ENCODE peak calls at places on chromosomes 13 and 19, in five cellular contexts. B is left ventricle myocardium inferior, A is hepatocyte, V is ascending aorta, D is endothelial cell of umbilical vein. J is an unnamed sample.

GRCh38 chr13:45367358-45367757 is 26.4 kb upstream of the TPT1 start:
- DNase-seq in B (peak), D (peak), A (peak), V (peak), J (peak)

GRCh38 chr19:953501-954271 is 27.9 kb downstream of the ARID3A start:
- DNase-seq in D (no peak), A (peak), V (no peak), B (no peak), J (no peak)

GRCh38 chr19:6100284-6100915 is 9.9 kb downstream of the RFX2 start:
- DNase-seq in V (no peak), B (no peak), A (no peak), D (peak), J (peak)

GRCh38 chr19:11268783-11269267 is 6.5 kb upstream of the DOCK6 start:
- DNase-seq in A (no peak), D (peak), B (peak), V (no peak), J (no peak)

GRCh38 chr19:42402376-42403116 is 12.4 kb upstream of the CNFN start:
- DNase-seq in V (no peak), B (no peak), A (no peak), D (no peak), J (no peak)

GRCh38 chr13:42883771-42884170 is 102.4 kb downstream of the FAM216B start:
- DNase-seq in A (peak), D (peak), V (no peak), B (no peak), J (no peak)

GRCh38 chr19:9808855-9809646 is 9.8 kb downstream of the FBXL12 start:
- DNase-seq in V (no peak), A (no peak), B (no peak), D (no peak), J (no peak)

GRCh38 chr19:4454952-4455738 is 2.4 kb downstream of the UBXN6 start:
- DNase-seq in V (no peak), B (no peak), D (no peak), A (peak), J (no peak)

GRCh38 chr19:47094557-47095517 is 18.7 kb downstream of the ZC3H4 start:
- DNase-seq in A (peak), V (no peak), B (no peak), D (no peak), J (no peak)

GRCh38 chr19:37654118-37654517 is 1.1 kb downstream of the ZFP30 start:
- DNase-seq in D (no peak), B (no peak), A (no peak), V (no peak), J (no peak)

GRCh38 chr13:31031482-31031881 is 99.0 kb downstream of the TEX26 start:
- DNase-seq in B (no peak), V (no peak), D (no peak), A (no peak), J (no peak)

GRCh38 chr13:83503424-83503823 is 378.9 kb downstream of the SLITRK1 start:
- DNase-seq in A (no peak), V (no peak), B (no peak), D (no peak), J (no peak)

GRCh38 chr19:344625-345319 is at the start of gene MIER2:
- DNase-seq in D (peak), V (peak), A (peak), B (peak), J (peak)

GRCh38 chr13:20528451-20528850 is 2.8 kb upstream of the CRYL1 start:
- DNase-seq in V (no peak), B (no peak), D (no peak), A (no peak), J (no peak)

GRCh38 chr19:38304866-38305429 is 897 bp downstream of the C19orf33 start:
- DNase-seq in D (peak), B (peak), A (peak), V (no peak), J (no peak)

GRCh38 chr19:16258440-16258903 is 60.8 kb downstream of the AP1M1 start:
- DNase-seq in B (peak), V (peak), A (no peak), D (peak), J (no peak)

GRCh38 chr19:34479396-34479795 is 2.2 kb upstream of the WTIP start:
- DNase-seq in A (no peak), B (no peak), V (no peak), D (no peak), J (no peak)

GRCh38 chr19:19110410-19111137 is 27.7 kb downstream of the TMEM161A start:
- DNase-seq in B (no peak), D (peak), A (no peak), V (no peak), J (no peak)

GRCh38 chr19:8617984-8618383 is 7.5 kb upstream of the ADAMTS10 start:
- DNase-seq in V (no peak), A (no peak), B (no peak), D (no peak), J (no peak)

GRCh38 chr19:2084993-2085720 is 11.0 kb downstream of the MOB3A start:
- DNase-seq in V (peak), B (peak), A (no peak), D (peak), J (peak)

GRCh38 chr19:14383898-14384669 is 2.8 kb downstream of the ADGRE5 start:
- DNase-seq in A (no peak), B (no peak), V (no peak), D (no peak), J (peak)

GRCh38 chr19:40216777-40217026 is 1.5 kb downstream of the TTC9B start:
- DNase-seq in V (no peak), B (no peak), A (no peak), D (no peak), J (no peak)

GRCh38 chr19:589693-590395 is at the start of gene HCN2:
- DNase-seq in V (no peak), D (no peak), A (no peak), B (no peak), J (no peak)

GRCh38 chr13:40777166-40777956 is 6.4 kb upstream of the MRPS31 start:
- DNase-seq in D (peak), A (peak), V (no peak), B (no peak), J (no peak)

GRCh38 chr13:23699271-23699670 is 129.1 kb downstream of the TNFRSF19 start:
- DNase-seq in B (no peak), V (no peak), D (no peak), A (no peak), J (no peak)

GRCh38 chr13:89695343-89696257 is 1651.9 kb upstream of the MIR17HG start:
- DNase-seq in B (no peak), A (peak), V (no peak), D (peak), J (no peak)

GRCh38 chr13:31045621-31046081 is 113.2 kb downstream of the TEX26 start:
- DNase-seq in V (peak), D (peak), A (peak), B (no peak), J (no peak)

GRCh38 chr19:6705931-6706632 is 14.4 kb downstream of the C3 start:
- DNase-seq in D (no peak), A (no peak), V (no peak), B (no peak), J (no peak)

GRCh38 chr19:16880884-16881554 is 7.8 kb upstream of the F2RL3 start:
- DNase-seq in A (no peak), D (no peak), V (no peak), B (no peak), J (no peak)

GRCh38 chr19:33675501-33676124 is 53.9 kb downstream of the CHST8 start:
- DNase-seq in D (no peak), V (no peak), B (no peak), A (peak), J (no peak)

GRCh38 chr19:3547301-3547731 is 8.3 kb downstream of the TEKTIP1 start:
- DNase-seq in V (no peak), A (no peak), D (no peak), B (no peak), J (no peak)

GRCh38 chr13:38045278-38046048 is 175.9 kb upstream of the TRPC4 start:
- DNase-seq in B (no peak), D (peak), V (no peak), A (peak), J (no peak)

GRCh38 chr19:1255186-1256161 is 7.1 kb downstream of the MIDN start:
- DNase-seq in D (no peak), A (no peak), V (no peak), B (no peak), J (no peak)

GRCh38 chr13:100818706-100819105 is 144.1 kb upstream of the TMTC4 start:
- DNase-seq in A (no peak), V (no peak), B (no peak), D (no peak), J (no peak)

GRCh38 chr19:31111741-31112140 is 237.5 kb downstream of the TSHZ3 start:
- DNase-seq in V (no peak), A (no peak), B (no peak), D (no peak), J (no peak)

GRCh38 chr19:13637664-13638063 is 126.7 kb upstream of the MRI1 start:
- DNase-seq in B (no peak), A (no peak), D (no peak), V (no peak), J (no peak)

GRCh38 chr19:3225677-3226093 is 1.2 kb downstream of the CELF5 start:
- DNase-seq in A (no peak), D (no peak), V (no peak), B (no peak), J (no peak)

GRCh38 chr19:493391-494170 is 2.7 kb upstream of the MADCAM1 start:
- DNase-seq in A (peak), B (no peak), V (no peak), D (no peak), J (no peak)

GRCh38 chr19:57103573-57104277 is 16.1 kb upstream of the USP29 start:
- DNase-seq in V (no peak), A (peak), B (peak), D (peak), J (peak)

GRCh38 chr13:34356686-34357434 is 538.9 kb downstream of the RFC3 start:
- DNase-seq in V (no peak), A (no peak), B (no peak), D (peak), J (no peak)

DNA sequence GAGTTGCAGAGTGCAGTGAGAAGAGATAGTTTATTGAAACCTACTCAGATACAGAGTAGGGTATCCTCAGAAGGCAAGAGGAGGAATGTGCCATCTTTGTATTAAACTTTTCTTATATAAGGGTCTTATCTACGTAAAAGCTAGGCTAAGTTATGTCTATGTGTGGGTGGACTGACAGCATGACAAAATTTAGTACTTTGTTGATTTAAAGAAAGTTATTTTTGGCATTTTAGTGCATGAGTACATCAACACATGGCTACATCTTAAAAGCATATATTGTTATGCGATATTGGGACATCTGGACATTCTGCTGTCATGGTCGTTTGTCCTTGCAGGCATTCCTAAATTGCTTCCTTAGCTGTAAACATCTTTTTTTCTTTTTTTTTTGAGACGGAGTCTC is 19.0 kb upstream of the ATP8A2 start:
- DNase-seq in B (no peak), D (no peak), A (no peak), V (no peak), J (no peak)
- TF ChIP-seq CTCF in B (no peak), D (no peak), A (no peak), V (no peak), J (no peak)

DNA sequence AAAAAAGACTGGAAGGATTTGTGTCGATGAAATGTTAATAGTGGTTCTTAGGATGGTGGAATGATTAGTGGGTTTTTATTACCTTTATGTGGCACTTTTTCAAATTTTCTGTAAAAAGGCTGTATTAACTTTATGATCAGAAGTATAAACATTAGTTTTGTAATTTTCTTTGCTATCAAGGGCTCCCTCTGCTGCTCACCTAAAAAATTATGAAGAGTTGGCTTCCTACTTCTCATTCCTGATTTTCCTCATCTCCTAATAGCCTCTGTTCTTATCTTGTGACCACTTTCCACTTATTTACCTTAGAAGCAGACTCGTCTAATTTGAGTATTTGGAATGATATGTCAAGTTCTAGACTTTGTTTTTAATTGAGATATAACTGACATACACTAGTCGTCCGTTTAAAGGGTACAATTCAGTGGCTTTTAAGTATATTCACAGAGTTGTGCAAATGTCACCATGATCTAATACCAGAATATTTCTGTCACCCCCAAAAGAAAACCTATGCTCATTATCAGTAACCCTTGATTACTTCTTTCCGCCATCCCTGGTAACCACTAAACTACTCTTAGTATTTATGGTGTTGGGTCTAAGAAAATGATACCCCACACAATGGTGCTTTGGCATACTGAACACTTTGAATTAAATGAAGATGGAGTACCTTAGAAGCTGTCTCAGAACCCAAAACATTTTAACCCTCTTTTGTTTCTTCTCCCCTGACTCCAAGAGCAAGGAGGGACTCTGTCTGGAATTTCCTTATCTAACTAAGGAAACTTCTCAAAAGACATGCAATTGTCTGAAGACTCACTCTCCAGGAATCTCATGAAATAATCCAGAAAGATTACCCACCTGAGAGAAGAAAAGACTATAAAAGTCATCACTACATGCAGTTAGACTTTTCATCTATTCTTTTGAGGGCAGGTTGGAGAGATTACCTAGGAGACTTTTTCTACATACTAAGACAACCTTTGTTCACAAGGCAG is 311.3 kb downstream of the DLEU7 start:
- DNase-seq in A (peak), D (peak), B (no peak), V (no peak), J (no peak)
- TF ChIP-seq CTCF in A (peak), D (peak), B (peak), V (peak), J (no peak)

DNA sequence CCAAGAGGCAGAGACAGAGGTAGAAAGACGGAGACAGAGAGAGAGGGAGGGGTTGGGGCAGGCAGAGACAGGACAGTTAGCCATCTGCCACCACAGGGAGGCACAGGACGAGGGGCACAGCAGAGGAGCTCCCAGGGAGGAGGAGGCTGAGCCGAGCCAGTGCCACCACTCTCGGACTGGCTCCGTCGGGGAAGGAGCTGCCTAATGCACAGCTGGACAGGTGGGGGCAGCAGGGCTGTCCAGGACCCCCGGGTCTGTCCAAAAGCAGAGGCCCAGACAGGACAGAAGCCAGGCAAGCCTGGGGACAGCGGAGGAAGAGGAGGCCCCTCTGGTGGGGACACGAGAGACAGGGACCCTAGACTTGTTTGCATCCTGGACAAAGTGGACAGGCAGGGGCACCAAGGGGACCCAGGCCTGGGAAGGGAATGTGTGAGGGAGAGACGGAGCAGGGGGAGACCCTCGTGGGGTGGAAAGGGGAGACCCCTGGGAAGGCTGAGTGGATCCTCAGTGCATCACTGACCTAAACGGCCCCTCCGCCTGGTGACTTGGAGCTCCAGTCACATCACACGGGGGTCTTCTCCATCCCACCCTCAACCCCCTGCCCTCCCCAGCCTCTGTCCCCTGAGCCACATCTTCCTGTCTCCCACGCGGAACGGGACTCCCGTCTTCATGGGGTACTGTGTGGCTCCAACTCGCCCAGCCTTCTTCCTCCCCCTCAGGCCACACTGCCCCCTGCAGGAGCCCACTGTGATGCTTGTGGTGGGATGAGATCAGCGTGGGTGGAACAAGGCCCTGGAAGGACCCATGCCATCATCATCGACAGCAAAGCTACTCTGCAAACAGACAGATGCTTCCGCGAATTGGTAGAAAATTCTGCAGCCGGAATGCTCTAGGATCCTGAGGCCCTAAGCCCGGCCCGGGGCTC is 889 bp downstream of the F10 start:
- DNase-seq in B (no peak), A (no peak), V (no peak), D (no peak), J (peak)
- TF ChIP-seq CTCF in B (peak), A (peak), V (peak), D (peak), J (no peak)

GRCh38 chr19:43534811-43535761 is 2.1 kb downstream of the ZNF575 start:
- DNase-seq in B (peak), V (no peak), D (peak), A (peak), J (peak)
- TF ChIP-seq CTCF in B (peak), V (peak), D (peak), A (peak), J (no peak)

DNA sequence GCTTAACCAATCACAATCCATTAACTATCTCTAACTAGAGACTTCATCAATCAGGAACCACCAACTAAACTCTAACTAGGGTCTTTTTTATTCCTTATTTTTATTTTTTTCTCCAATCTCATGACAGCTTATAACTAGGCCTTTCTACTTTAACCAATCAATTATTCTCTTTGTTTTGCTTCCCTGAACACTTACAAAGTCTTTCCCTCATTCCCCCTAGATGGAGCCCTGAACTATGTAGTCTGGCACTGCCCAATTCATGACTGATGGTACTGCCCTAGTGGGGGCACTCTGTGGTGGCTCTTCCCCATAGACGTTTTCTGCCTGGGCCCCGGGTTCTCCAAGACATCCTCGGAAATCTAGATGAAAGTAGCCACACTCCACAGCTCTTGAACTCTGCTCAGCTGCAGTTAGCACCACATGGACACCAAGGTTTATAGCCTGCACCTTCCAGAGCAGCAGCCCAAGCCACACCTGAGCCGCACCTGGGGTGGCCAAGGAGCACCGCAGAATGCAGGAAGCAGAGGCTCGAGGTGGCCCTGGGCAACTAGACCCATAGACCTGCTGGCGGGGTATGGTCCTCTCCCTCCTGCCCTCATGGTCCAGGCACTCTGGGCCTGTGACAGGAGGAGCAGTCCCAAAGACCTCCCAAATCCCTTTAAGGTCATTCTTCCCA is 6.6 kb downstream of the ATP7B start:
- DNase-seq in D (no peak), B (no peak), V (no peak), A (no peak), J (no peak)
- TF ChIP-seq CTCF in D (no peak), B (no peak), V (no peak), A (no peak), J (no peak)

GRCh38 chr13:101941095-101941777 is 460.6 kb downstream of the FGF14 start:
- DNase-seq in B (no peak), V (no peak), D (no peak), A (no peak), J (no peak)
- TF ChIP-seq CTCF in B (no peak), V (peak), D (no peak), A (peak), J (no peak)

GRCh38 chr13:35474551-35474950 is 1.9 kb downstream of the MAB21L1 start:
- DNase-seq in D (no peak), B (no peak), V (no peak), A (no peak), J (no peak)

GRCh38 chr13:35470671-35471465 is 5.6 kb downstream of the MAB21L1 start:
- DNase-seq in V (no peak), A (peak), D (peak), B (peak), J (no peak)

GRCh38 chr13:35472308-35473008 is 4.0 kb downstream of the MAB21L1 start:
- DNase-seq in D (no peak), B (no peak), A (no peak), V (no peak), J (no peak)

GRCh38 chr13:35469781-35470380 is 6.6 kb downstream of the MAB21L1 start:
- DNase-seq in A (no peak), D (no peak), B (no peak), V (no peak), J (no peak)

GRCh38 chr13:35471466-35472307 is 4.8 kb downstream of the MAB21L1 start:
- DNase-seq in A (peak), D (no peak), B (no peak), V (no peak), J (no peak)
- TF ChIP-seq CTCF in A (no peak), D (no peak), B (no peak), V (no peak), J (no peak)

GRCh38 chr19:49073514-49074378 is 1.2 kb upstream of the KCNA7 start:
- DNase-seq in D (no peak), B (no peak), A (no peak), V (no peak), J (no peak)
- TF ChIP-seq CTCF in D (no peak), B (peak), A (no peak), V (no peak), J (no peak)

J was measured in activated B cell treated with CpG ODN at 0.5 μM for 24 hours.